ENCODE peak calls at places on chromosomes 4 and X, in six cellular contexts. V, E, L, U, Q and M are unnamed samples.

GRCh38 chr4:108512615-108513505 is 107.5 kb upstream of the RPL34 start:
- DNase-seq in E (no peak), L (no peak), Q (no peak), V (no peak), U (no peak), M (peak)

GRCh38 chr4:74632634-74633033 is 161.7 kb downstream of the BTC start:
- DNase-seq in U (no peak), L (no peak), E (no peak), V (no peak), Q (no peak), M (peak)

GRCh38 chrX:6778547-6779231 is 243.8 kb upstream of the VCX3A start:
- DNase-seq in U (no peak), E (no peak), V (no peak), L (no peak), Q (no peak), M (no peak)

GRCh38 chrX:132219343-132219768 is at the start of gene RAP2C:
- DNase-seq in Q (peak), E (no peak), L (peak), U (peak), V (peak), M (peak)

GRCh38 chr4:183348706-183349659 is 26.8 kb upstream of the CLDN24 start:
- DNase-seq in L (no peak), U (peak), V (no peak), Q (no peak), E (no peak), M (peak)

GRCh38 chr4:105937759-105938158 is 42.5 kb downstream of the NPNT start:
- DNase-seq in V (no peak), L (no peak), E (no peak), U (no peak), Q (no peak), M (no peak)

GRCh38 chrX:373641-374471 is 12.9 kb downstream of the PPP2R3B start:
- DNase-seq in Q (no peak), U (peak), E (no peak), L (no peak), V (no peak), M (no peak)

GRCh38 chr4:75769044-75769443 is 44.7 kb downstream of the USO1 start:
- DNase-seq in V (no peak), Q (no peak), U (no peak), L (no peak), E (no peak), M (no peak)

GRCh38 chr4:165592386-165592785 is 213.6 kb downstream of the CPE start:
- DNase-seq in E (no peak), V (no peak), L (no peak), Q (no peak), U (no peak), M (no peak)

GRCh38 chr4:138953962-138954371 is 61.6 kb upstream of the NOCT start:
- DNase-seq in U (no peak), E (no peak), L (no peak), V (peak), Q (no peak), M (no peak)

GRCh38 chr4:46442963-46443362 is 53.0 kb upstream of the GABRA2 start:
- DNase-seq in E (no peak), U (no peak), Q (no peak), V (no peak), L (no peak), M (no peak)

GRCh38 chr4:177250056-177250696 is 59.5 kb upstream of the NEIL3 start:
- DNase-seq in U (peak), E (no peak), Q (peak), L (peak), V (peak), M (peak)

GRCh38 chr4:142372570-142373300 is 473.4 kb downstream of the INPP4B start:
- DNase-seq in V (no peak), U (no peak), Q (no peak), L (no peak), E (no peak), M (no peak)

GRCh38 chrX:123237271-123237670 is 53.2 kb downstream of the GRIA3 start:
- DNase-seq in L (no peak), E (no peak), Q (no peak), U (no peak), V (no peak), M (no peak)

GRCh38 chr4:5238106-5238505 is 186.8 kb downstream of the STK32B start:
- DNase-seq in V (no peak), Q (no peak), U (no peak), L (no peak), E (no peak), M (no peak)

GRCh38 chr4:125254111-125254510 is 60.6 kb upstream of the FAT4 start:
- DNase-seq in E (no peak), Q (no peak), V (no peak), U (no peak), L (no peak), M (no peak)

GRCh38 chrX:108468486-108468885 is 28.8 kb downstream of the COL4A5 start:
- DNase-seq in V (no peak), E (no peak), Q (no peak), U (no peak), L (no peak), M (no peak)

GRCh38 chrX:147953976-147954375 is 27.2 kb upstream of the FMR1NB start:
- DNase-seq in V (no peak), Q (no peak), E (no peak), L (no peak), U (no peak), M (peak)

GRCh38 chrX:112670964-112671363 is 8.8 kb downstream of the LHFPL1 start:
- DNase-seq in U (no peak), L (no peak), V (no peak), E (no peak), Q (no peak), M (no peak)

GRCh38 chr4:59339631-59340030 is 1860.5 kb upstream of the ADGRL3 start:
- DNase-seq in Q (no peak), U (no peak), E (no peak), V (no peak), L (no peak), M (no peak)

GRCh38 chr4:23579166-23579565 is 310.7 kb downstream of the PPARGC1A start:
- DNase-seq in E (no peak), Q (no peak), V (no peak), U (no peak), L (no peak), M (no peak)

GRCh38 chr4:23582671-23583070 is 307.2 kb downstream of the PPARGC1A start:
- DNase-seq in Q (no peak), L (no peak), U (no peak), V (no peak), E (no peak), M (no peak)

GRCh38 chr4:23572382-23572781 is 317.5 kb downstream of the PPARGC1A start:
- DNase-seq in L (no peak), E (no peak), Q (no peak), U (peak), V (no peak), M (no peak)

GRCh38 chr4:23577398-23577797 is 312.4 kb downstream of the PPARGC1A start:
- DNase-seq in U (no peak), Q (no peak), L (no peak), E (no peak), V (no peak), M (no peak)
- TF ChIP-seq POLR2A in U (no peak), Q (no peak), L (no peak), E (no peak), V (no peak), M (no peak)

GRCh38 chrX:153974726-153975286 is 2.3 kb downstream of the TMEM187 start:
- DNase-seq in L (no peak), Q (no peak), U (no peak), E (no peak), V (no peak), M (no peak)

GRCh38 chrX:153974003-153974725 is 1.6 kb downstream of the TMEM187 start:
- DNase-seq in U (no peak), L (peak), E (no peak), Q (no peak), V (peak), M (no peak)

GRCh38 chrX:153971632-153972367 is at the start of gene HCFC1:
- DNase-seq in L (peak), E (peak), U (peak), Q (peak), V (peak), M (peak)

GRCh38 chrX:153972368-153973126 is at the start of gene TMEM187:
- DNase-seq in Q (peak), L (peak), E (peak), V (peak), U (peak), M (peak)

GRCh38 chrX:153973127-153974002 is 811 bp downstream of the TMEM187 start:
- DNase-seq in U (no peak), E (no peak), Q (no peak), L (no peak), V (peak), M (peak)
- TF ChIP-seq POLR2A in U (no peak), E (no peak), Q (no peak), L (no peak), V (no peak), M (no peak)

GRCh38 chr4:121696140-121696640 is 590 bp downstream of the ANXA5 start:
- DNase-seq in V (peak), E (no peak), L (peak), U (peak), Q (peak), M (peak)
- TF ChIP-seq POLR2A in V (no peak), E (no peak), L (no peak), U (no peak), Q (no peak), M (no peak)

DNA sequence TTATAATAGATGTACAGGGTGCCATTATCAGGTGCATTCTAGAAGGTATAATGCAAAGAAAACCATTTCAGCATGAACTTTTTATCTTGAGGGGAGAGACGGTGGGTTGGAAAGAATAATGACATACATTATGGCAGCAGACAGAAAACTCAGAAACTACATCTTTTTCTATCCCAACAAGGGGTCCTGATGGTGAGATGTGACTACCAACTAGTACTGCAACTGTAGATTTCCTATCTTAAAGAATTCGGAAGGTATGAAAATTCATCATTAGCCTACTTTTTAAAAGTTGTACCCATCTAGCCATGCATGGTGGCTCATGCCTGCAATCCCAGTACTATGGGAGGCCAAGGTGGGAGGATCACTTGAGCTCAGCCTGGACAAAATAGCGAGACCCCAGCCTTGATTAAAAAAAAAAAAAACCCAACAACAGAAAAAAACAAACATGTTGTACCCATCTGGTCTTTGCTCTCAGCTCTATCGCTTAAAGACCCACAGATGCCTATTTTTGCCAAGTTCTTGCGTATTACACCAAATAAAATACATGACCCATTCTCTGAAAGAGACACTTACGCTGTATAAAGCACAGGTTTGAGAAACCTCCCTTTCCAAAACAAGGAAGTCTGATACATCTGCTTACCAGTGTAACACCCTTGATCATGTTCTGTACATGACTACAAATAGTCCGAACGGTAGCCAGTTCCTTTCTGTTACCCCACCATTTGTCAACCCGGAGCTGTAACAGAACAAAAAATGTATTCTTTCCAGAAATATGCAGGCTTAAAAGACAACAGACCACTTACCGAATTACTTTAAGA is 1.6 kb downstream of the RPL9 start:
- DNase-seq in V (no peak), U (no peak), E (no peak), L (no peak), Q (no peak), M (no peak)
- TF ChIP-seq POLR2A in V (no peak), U (no peak), E (no peak), L (no peak), Q (no peak), M (no peak)